ENCODE peak calls at places on chromosome 16, in four cellular contexts. T is activated CD8-positive, alpha-beta memory T cell treated with anti-CD3 and anti-CD28 coated beads for 48 hours; Z is cerebellar cortex; E is activated gamma-delta T cell treated with anti-CD3 and anti-CD28 coated beads, Interleukin-2, amount 50 U/mL, for 16 hours. W is an unnamed sample.

GRCh38 chr16:66750279-66751134 is 902 bp downstream of the DYNC1LI2 start:
- DNase-seq in T (no peak), Z (no peak), E (no peak), W (peak; percentile 27)

GRCh38 chr16:85302018-85302847 is 190.0 kb upstream of the CIBAR2 start:
- DNase-seq in T (no peak), Z (no peak), E (no peak), W (no peak)

GRCh38 chr16:22318690-22319358 is 21.6 kb downstream of the POLR3E start:
- DNase-seq in T (peak; percentile 45), Z (peak; percentile 35), E (peak; percentile 50), W (peak; percentile 65)

GRCh38 chr16:48138543-48138942 is 17.2 kb downstream of the ABCC12 start:
- DNase-seq in T (no peak), Z (no peak), E (no peak), W (no peak)

GRCh38 chr16:76265434-76266045 is 11.7 kb upstream of the CNTNAP4 start:
- DNase-seq in T (no peak), Z (peak; percentile 5), E (no peak), W (peak; percentile 19)

GRCh38 chr16:83354015-83354414 is 453.8 kb upstream of the HSBP1 start:
- DNase-seq in T (no peak), Z (no peak), E (no peak), W (no peak)

GRCh38 chr16:13478991-13479390 is 441.0 kb upstream of the ERCC4 start:
- DNase-seq in T (no peak), Z (no peak), E (no peak), W (no peak)

GRCh38 chr16:8260140-8260539 is 330.2 kb downstream of the TMEM114 start:
- DNase-seq in T (no peak), Z (no peak), E (no peak), W (no peak)

GRCh38 chr16:81530296-81530721 is 85.7 kb downstream of the CMIP start:
- DNase-seq in T (no peak), Z (no peak), E (no peak), W (no peak)

GRCh38 chr16:21722771-21723460 is 59.1 kb downstream of the OTOA start:
- DNase-seq in T (no peak), Z (peak; percentile 86), E (no peak), W (no peak)

GRCh38 chr16:66263168-66263972 is 103.1 kb upstream of the CDH5 start:
- DNase-seq in T (no peak), Z (no peak), E (no peak), W (no peak)

GRCh38 chr16:86960266-86960665 is 356.9 kb downstream of the C16orf95 start:
- DNase-seq in T (no peak), Z (no peak), E (no peak), W (no peak)

GRCh38 chr16:71230122-71230845 is at the start of gene HYDIN:
- DNase-seq in T (peak; percentile 3), Z (peak; percentile 3), E (no peak), W (no peak)

GRCh38 chr16:87115646-87116045 is 201.5 kb downstream of the C16orf95 start:
- DNase-seq in T (no peak), Z (no peak), E (no peak), W (no peak)

GRCh38 chr16:57316390-57317017 is 32.0 kb upstream of the PLLP start:
- DNase-seq in T (no peak), Z (no peak), E (no peak), W (no peak)

GRCh38 chr16:15976929-15977637 is 27.7 kb downstream of the ABCC1 start:
- DNase-seq in T (no peak), Z (no peak), E (no peak), W (no peak)

GRCh38 chr16:19396555-19397011 is 21.1 kb upstream of the TMC5 start:
- DNase-seq in T (no peak), Z (no peak), E (no peak), W (no peak)

GRCh38 chr16:88686062-88686438 is 257 bp downstream of the SNAI3 start:
- DNase-seq in T (no peak), Z (no peak), E (no peak), W (peak; percentile 63)

GRCh38 chr16:56610017-56610608 is 1.7 kb downstream of the MT2A start:
- DNase-seq in T (no peak), Z (no peak), E (peak; percentile 45), W (no peak)

GRCh38 chr16:80547145-80547544 is 6.4 kb downstream of the DYNLRB2 start:
- DNase-seq in T (no peak), Z (no peak), E (no peak), W (no peak)

GRCh38 chr16:88333645-88334516 is 48.9 kb upstream of the ZNF469 start:
- DNase-seq in T (no peak), Z (no peak), E (no peak), W (no peak)

GRCh38 chr16:35690413-35690812 is 2231.0 kb downstream of the TP53TG3F start:
- DNase-seq in T (no peak), Z (no peak), E (no peak), W (no peak)

GRCh38 chr16:77960771-77961170 is 61.6 kb upstream of the CLEC3A start:
- DNase-seq in T (no peak), Z (no peak), E (no peak), W (no peak)

GRCh38 chr16:55682086-55682485 is 26.3 kb downstream of the SLC6A2 start:
- DNase-seq in T (no peak), Z (no peak), E (no peak), W (no peak)

GRCh38 chr16:69217433-69217832 is 30.5 kb downstream of the SNTB2 start:
- DNase-seq in T (no peak), Z (no peak), E (no peak), W (no peak)

GRCh38 chr16:85724936-85725335 is 26.0 kb downstream of the C16orf74 start:
- DNase-seq in T (no peak), Z (no peak), E (no peak), W (no peak)

GRCh38 chr16:83581082-83581481 is 226.7 kb upstream of the HSBP1 start:
- DNase-seq in T (no peak), Z (no peak), E (no peak), W (no peak)

GRCh38 chr16:85652431-85653221 is 36.1 kb downstream of the GINS2 start:
- DNase-seq in T (no peak), Z (peak; percentile 55), E (no peak), W (peak; percentile 64)

GRCh38 chr16:14028207-14028606 is 42.9 kb upstream of the MRTFB start:
- DNase-seq in T (no peak), Z (no peak), E (no peak), W (no peak)

GRCh38 chr16:66516808-66517585 is 32.9 kb downstream of the TK2 start:
- DNase-seq in T (peak; percentile 53), Z (peak; percentile 56), E (peak; percentile 67), W (peak; percentile 96)

GRCh38 chr16:13708361-13708760 is 211.6 kb upstream of the ERCC4 start:
- DNase-seq in T (no peak), Z (no peak), E (no peak), W (no peak)

GRCh38 chr16:67391424-67392300 is 1.6 kb downstream of the TPPP3 start:
- DNase-seq in T (no peak), Z (peak; percentile 49), E (no peak), W (peak; percentile 26)

GRCh38 chr16:70526403-70526802 is 2.8 kb downstream of the SF3B3 start:
- DNase-seq in T (no peak), Z (no peak), E (no peak), W (no peak)

GRCh38 chr16:14423344-14423743 is 206.7 kb downstream of the PARN start:
- DNase-seq in T (no peak), Z (no peak), E (no peak), W (no peak)

GRCh38 chr16:57265850-57266530 is 18.5 kb downstream of the PLLP start:
- DNase-seq in T (no peak), Z (no peak), E (no peak), W (no peak)